ENCODE peak calls at places on chromosomes 16 and 17, in eight cellular contexts. Q is thyroid gland, C is BJ, H is A549, G is tibial nerve, M is fibroblast of mammary gland, F is heart right ventricle, S is choroid plexus epithelial cell. N is an unnamed sample.

GRCh38 chr17:2399572-2400473 is 1.0 kb downstream of the MNT start:
- DNase-seq in G (peak), M (peak), H (peak), C (peak), S (peak), Q (peak), F (peak), N (peak)

GRCh38 chr17:77877019-77877418 is 81.5 kb upstream of the TNRC6C start:
- DNase-seq in M (no peak), F (no peak), H (no peak), G (no peak), S (no peak), Q (no peak), C (no peak), N (no peak)

GRCh38 chr17:79622776-79623175 is 11.9 kb upstream of the RBFOX3 start:
- DNase-seq in F (no peak), G (no peak), Q (no peak), S (no peak), M (no peak), H (no peak), C (no peak), N (no peak)

GRCh38 chr16:1917665-1918111 is 527 bp downstream of the HS3ST6 start:
- DNase-seq in S (no peak), C (no peak), H (no peak), G (no peak), F (no peak), Q (no peak), M (no peak), N (no peak)

GRCh38 chr17:6064855-6065254 is 5.3 kb upstream of the WSCD1 start:
- DNase-seq in G (no peak), H (no peak), C (no peak), S (no peak), F (no peak), Q (no peak), M (no peak), N (no peak)

GRCh38 chr16:11914759-11915643 is 755 bp downstream of the GSPT1 start:
- DNase-seq in C (no peak), M (peak), F (peak), Q (peak), S (peak), H (no peak), G (no peak), N (peak)

GRCh38 chr16:19389246-19389645 is 28.4 kb upstream of the TMC5 start:
- DNase-seq in S (peak), H (peak), F (peak), C (no peak), G (no peak), M (peak), Q (peak), N (no peak)

GRCh38 chr16:47258874-47259461 is 115.2 kb upstream of the NETO2 start:
- DNase-seq in S (peak), M (peak), F (no peak), H (peak), G (no peak), C (no peak), Q (no peak), N (peak)

GRCh38 chr17:16381496-16381820 is 567 bp downstream of the UBB start:
- DNase-seq in C (no peak), G (no peak), Q (no peak), S (no peak), H (no peak), M (peak), F (no peak), N (peak)

GRCh38 chr16:71297252-71297651 is 8.1 kb upstream of the CMTR2 start:
- DNase-seq in M (no peak), F (no peak), S (no peak), C (no peak), H (no peak), G (no peak), Q (no peak), N (no peak)

GRCh38 chr16:54106078-54106477 is 180.5 kb downstream of the IRX3 start:
- DNase-seq in S (no peak), Q (peak), F (no peak), H (no peak), G (no peak), C (no peak), M (no peak), N (no peak)

GRCh38 chr17:40350410-40351184 is 13.9 kb downstream of the GJD3 start:
- DNase-seq in C (no peak), F (no peak), Q (no peak), S (no peak), M (peak), G (no peak), H (no peak), N (no peak)

GRCh38 chr17:83009414-83010322 is 69.7 kb upstream of the METRNL start:
- DNase-seq in C (no peak), M (no peak), F (no peak), Q (peak), G (no peak), H (no peak), S (no peak), N (no peak)

GRCh38 chr17:71180801-71181385 is 939.9 kb upstream of the SOX9 start:
- DNase-seq in M (peak), F (no peak), G (no peak), Q (peak), H (no peak), S (peak), C (no peak), N (peak)

GRCh38 chr17:17760872-17761550 is 75.8 kb downstream of the SREBF1 start:
- DNase-seq in G (no peak), H (no peak), F (no peak), C (no peak), Q (no peak), S (no peak), M (no peak), N (no peak)

GRCh38 chr17:17757944-17758343 is 76.7 kb downstream of the RAI1 start:
- DNase-seq in G (no peak), C (no peak), Q (no peak), S (no peak), M (no peak), H (no peak), F (no peak), N (no peak)

GRCh38 chr17:17757391-17757791 is 76.1 kb downstream of the RAI1 start:
- DNase-seq in F (no peak), M (no peak), Q (no peak), G (no peak), H (no peak), S (no peak), C (no peak), N (no peak)

GRCh38 chr17:17758443-17758842 is 77.2 kb downstream of the RAI1 start:
- DNase-seq in H (no peak), Q (no peak), G (no peak), M (no peak), S (no peak), F (no peak), C (no peak), N (no peak)

DNA sequence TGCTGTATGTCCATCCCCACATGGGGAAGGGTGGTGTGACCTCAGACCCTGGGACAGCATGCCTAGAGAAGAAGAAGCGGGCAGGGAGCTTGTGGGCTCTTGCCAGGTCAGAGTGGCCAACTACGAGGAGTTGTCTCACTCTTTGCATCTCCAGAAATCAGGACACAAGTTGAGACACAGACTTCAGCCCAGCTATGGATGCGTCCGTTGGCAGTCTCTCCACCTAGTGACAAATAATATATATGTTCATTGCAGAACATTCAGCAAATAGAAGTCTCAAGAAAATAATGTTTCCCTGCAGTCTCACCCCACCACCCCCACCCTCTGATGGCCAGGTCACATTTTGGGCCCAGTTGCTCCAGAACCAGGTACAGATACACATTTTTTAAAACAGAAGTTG is 77.6 kb downstream of the SREBF1 start:
- DNase-seq in F (no peak), Q (no peak), H (no peak), C (no peak), M (no peak), S (no peak), G (no peak), N (no peak)
- H3K4me3 ChIP-seq in F (no peak), Q (no peak), H (no peak), C (no peak), M (no peak), S (no peak), G (no peak), N (no peak)

GRCh38 chr16:592518-593306 is 2.8 kb downstream of the RAB40C start:
- DNase-seq in S (peak), H (no peak), C (no peak), Q (peak), F (no peak), G (peak), M (peak), N (no peak)
- TF ChIP-seq CTCF in S (no peak), H (no peak), C (no peak), Q (no peak), F (no peak), G (no peak), M (no peak), N (no peak)

GRCh38 chr16:72657164-72657563 is 390.8 kb downstream of the ZFHX3 start:
- DNase-seq in S (no peak), Q (no peak), H (no peak), M (no peak), F (no peak), C (no peak), G (no peak), N (no peak)
- H3K4me3 ChIP-seq in S (no peak), Q (no peak), H (no peak), M (no peak), F (no peak), C (no peak), G (no peak), N (no peak)

GRCh38 chr16:48901712-48902374 is 291.9 kb upstream of the N4BP1 start:
- DNase-seq in M (peak), F (no peak), Q (no peak), G (no peak), S (no peak), H (no peak), C (no peak), N (no peak)
- TF ChIP-seq CTCF in M (peak), F (peak), Q (no peak), G (no peak), S (no peak), H (no peak), C (peak), N (no peak)

GRCh38 chr17:73156887-73157870 is 7.6 kb upstream of the SSTR2 start:
- DNase-seq in G (no peak), M (no peak), Q (no peak), H (no peak), F (no peak), C (no peak), S (peak), N (no peak)
- H3K4me3 ChIP-seq in G (no peak), M (no peak), Q (no peak), H (no peak), F (no peak), C (no peak), S (no peak), N (no peak)

GRCh38 chr16:85335584-85336492 is 223.6 kb upstream of the CIBAR2 start:
- DNase-seq in S (peak), F (no peak), C (no peak), H (no peak), Q (no peak), M (peak), G (no peak), N (peak)

GRCh38 chr16:85334718-85335583 is 222.7 kb upstream of the CIBAR2 start:
- DNase-seq in S (peak), C (no peak), H (no peak), G (no peak), F (no peak), Q (no peak), M (no peak), N (no peak)

GRCh38 chr16:85332175-85332574 is 219.9 kb upstream of the CIBAR2 start:
- DNase-seq in S (no peak), M (no peak), Q (no peak), H (no peak), G (no peak), F (no peak), C (no peak), N (no peak)

GRCh38 chr16:85333337-85333736 is 221.1 kb upstream of the CIBAR2 start:
- DNase-seq in H (no peak), G (no peak), S (no peak), Q (no peak), C (no peak), F (no peak), M (no peak), N (no peak)

DNA sequence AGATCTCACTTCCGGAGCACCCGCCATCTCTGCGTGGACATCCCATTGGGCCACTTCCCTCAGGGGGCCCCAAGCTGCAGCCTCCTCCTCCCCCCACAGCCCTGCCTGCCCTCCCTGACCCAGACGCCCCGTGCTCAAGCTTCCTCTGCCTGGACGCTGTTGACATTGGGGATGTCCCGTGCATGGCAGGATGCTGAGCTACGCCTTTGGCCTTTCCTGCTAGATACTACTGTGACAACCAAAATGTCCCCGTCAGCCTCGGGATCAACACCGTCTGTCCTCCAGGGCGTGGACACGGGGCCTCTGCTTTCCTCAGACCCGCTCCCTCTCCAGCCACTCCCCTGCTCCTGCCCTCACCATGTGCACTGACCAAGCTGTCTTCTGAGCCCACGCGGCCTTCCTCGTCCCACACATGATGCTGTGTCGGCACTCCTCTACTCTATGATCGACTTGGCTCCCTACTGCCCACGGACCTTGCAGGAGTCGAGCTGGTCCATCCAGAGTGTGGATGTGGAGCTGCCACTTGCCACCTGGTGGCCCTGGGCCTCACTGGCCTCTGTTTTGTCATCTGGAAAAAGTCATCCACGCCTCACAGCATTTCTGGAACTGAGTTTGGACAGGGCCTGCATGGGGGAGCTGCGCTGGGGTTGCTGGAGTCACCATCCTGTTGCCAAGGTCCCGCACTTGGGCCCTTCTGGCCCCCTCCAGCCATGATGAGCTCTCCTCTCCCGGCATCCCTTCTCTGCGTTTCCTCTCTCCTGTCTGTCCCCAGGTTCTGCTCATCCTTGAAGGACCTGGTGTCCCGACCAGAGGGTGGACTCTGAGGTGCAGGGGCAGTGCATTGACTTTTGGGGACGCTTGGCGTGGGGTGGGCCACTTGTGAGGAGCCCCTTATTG is 221.7 kb upstream of the CIBAR2 start:
- DNase-seq in M (no peak), C (no peak), H (no peak), S (no peak), G (no peak), F (no peak), Q (no peak), N (no peak)
- TF ChIP-seq CTCF in M (no peak), C (no peak), H (no peak), S (no peak), G (no peak), F (no peak), Q (no peak), N (no peak)

DNA sequence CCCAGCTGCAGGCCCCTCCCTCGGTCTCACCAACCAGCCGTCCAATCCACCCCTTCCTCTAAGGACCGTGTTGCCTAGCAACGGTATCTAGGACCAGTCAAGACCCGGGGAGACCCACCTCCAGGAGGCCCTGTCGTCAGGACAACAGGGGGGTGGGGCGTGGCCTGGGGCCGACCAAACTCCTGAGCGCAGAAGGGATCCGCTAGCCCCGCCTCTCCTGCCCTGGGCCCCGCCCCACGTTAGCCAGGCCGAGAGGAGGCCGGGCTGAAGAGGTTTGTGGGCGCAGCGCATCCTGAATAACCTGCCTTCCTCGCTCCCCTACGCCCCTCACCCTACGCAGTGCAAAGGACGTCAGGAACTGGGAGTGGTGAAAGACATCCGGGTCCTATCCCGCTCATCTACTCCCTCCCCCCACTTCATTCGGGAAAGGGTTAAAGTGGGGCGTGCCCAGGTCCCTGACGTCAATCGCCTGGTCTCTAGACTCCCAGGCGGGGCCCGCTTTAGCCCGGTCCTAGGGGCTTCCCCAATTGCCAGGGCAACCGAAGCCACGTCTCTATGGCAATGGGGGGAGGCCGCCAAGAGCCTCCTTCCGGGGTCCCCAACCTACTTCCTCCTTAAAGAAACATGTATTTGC is 14.7 kb downstream of the DLG4 start:
- DNase-seq in G (peak), S (peak), Q (peak), H (peak), M (peak), C (no peak), F (peak), N (peak)
- H3K4me3 ChIP-seq in G (peak), S (peak), Q (peak), H (peak), M (peak), C (peak), F (peak), N (peak)

GRCh38 chr16:82884320-82884898 is 257.6 kb downstream of the CDH13 start:
- DNase-seq in H (no peak), M (no peak), F (no peak), C (no peak), G (no peak), Q (no peak), S (no peak), N (no peak)
- TF ChIP-seq CTCF in H (no peak), M (no peak), F (no peak), C (no peak), G (no peak), Q (no peak), S (no peak), N (no peak)

N was measured in astrocyte of the spinal cord.